ENCODE peak calls at places on chromosome 9, in six cellular contexts. One of them, this sample, is unnamed.

GRCh38 chr9:76732341-76732958 is 31.8 kb upstream of the PCA3 start:
- DNase-seq in IMR-90: no peak
- DNase-seq in A549: no peak
- DNase-seq in HepG2: no peak
- DNase-seq in SK-N-SH: no peak
- DNase-seq in GM12878: no peak
- DNase-seq in this sample: no peak

GRCh38 chr9:122420315-122420714 is 49.5 kb downstream of the PTGS1 start:
- DNase-seq in IMR-90: no peak
- DNase-seq in A549: no peak
- DNase-seq in HepG2: no peak
- DNase-seq in SK-N-SH: no peak
- DNase-seq in GM12878: no peak
- DNase-seq in this sample: no peak

GRCh38 chr9:37994639-37995347 is 74.2 kb downstream of the SHB start:
- DNase-seq in IMR-90: peak
- DNase-seq in A549: no peak
- DNase-seq in HepG2: no peak
- DNase-seq in SK-N-SH: peak
- DNase-seq in GM12878: peak
- DNase-seq in this sample: no peak

GRCh38 chr9:135939351-135940265 is 21.6 kb downstream of the UBAC1 start:
- DNase-seq in IMR-90: no peak
- DNase-seq in A549: no peak
- DNase-seq in HepG2: no peak
- DNase-seq in SK-N-SH: no peak
- DNase-seq in GM12878: no peak
- DNase-seq in this sample: no peak

GRCh38 chr9:104279535-104280215 is 185.6 kb downstream of the SMC2 start:
- DNase-seq in IMR-90: no peak
- DNase-seq in A549: no peak
- DNase-seq in HepG2: no peak
- DNase-seq in SK-N-SH: no peak
- DNase-seq in GM12878: no peak
- DNase-seq in this sample: no peak

GRCh38 chr9:134837529-134837928 is 43.1 kb upstream of the FCN2 start:
- DNase-seq in IMR-90: peak
- DNase-seq in A549: no peak
- DNase-seq in HepG2: no peak
- DNase-seq in SK-N-SH: no peak
- DNase-seq in GM12878: no peak
- DNase-seq in this sample: no peak

GRCh38 chr9:137837345-137838278 is 40.0 kb upstream of the CACNA1B start:
- DNase-seq in IMR-90: no peak
- DNase-seq in A549: no peak
- DNase-seq in HepG2: no peak
- DNase-seq in SK-N-SH: peak
- DNase-seq in GM12878: no peak
- DNase-seq in this sample: no peak

GRCh38 chr9:77960356-77961153 is 71.1 kb downstream of the GNAQ start:
- DNase-seq in IMR-90: no peak
- DNase-seq in A549: no peak
- DNase-seq in HepG2: no peak
- DNase-seq in SK-N-SH: no peak
- DNase-seq in GM12878: no peak
- DNase-seq in this sample: peak

GRCh38 chr9:87441251-87441650 is 56.4 kb upstream of the DAPK1 start:
- DNase-seq in IMR-90: peak
- DNase-seq in A549: no peak
- DNase-seq in HepG2: no peak
- DNase-seq in SK-N-SH: no peak
- DNase-seq in GM12878: no peak
- DNase-seq in this sample: no peak

GRCh38 chr9:91392435-91392834 is 30.7 kb upstream of the AUH start:
- DNase-seq in IMR-90: no peak
- DNase-seq in A549: no peak
- DNase-seq in HepG2: no peak
- DNase-seq in SK-N-SH: no peak
- DNase-seq in GM12878: no peak
- DNase-seq in this sample: no peak

GRCh38 chr9:128503870-128504269 is 649 bp upstream of the GLE1 start:
- DNase-seq in IMR-90: no peak
- DNase-seq in A549: no peak
- DNase-seq in HepG2: no peak
- DNase-seq in SK-N-SH: peak
- DNase-seq in GM12878: no peak
- DNase-seq in this sample: peak

DNA sequence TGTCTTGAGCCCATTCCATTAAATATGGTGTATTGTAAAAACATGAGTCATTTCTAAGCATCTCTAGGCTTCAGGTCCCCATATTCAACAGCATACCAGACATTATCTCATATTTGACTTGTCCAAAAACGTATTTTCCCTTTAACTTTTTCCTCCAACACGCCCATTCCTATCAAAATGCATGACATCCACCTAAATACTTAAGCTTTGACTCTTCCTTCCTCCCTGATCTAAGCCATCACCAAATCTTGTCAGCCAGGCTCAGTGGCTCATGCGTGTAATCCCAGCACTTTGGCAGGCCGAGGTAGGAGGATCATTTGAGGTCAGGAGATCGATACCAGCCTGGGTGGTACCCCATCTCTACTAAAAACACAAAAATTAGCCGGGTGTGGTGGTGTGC is 23.9 kb downstream of the VCP start:
- DNase-seq in IMR-90: no peak
- DNase-seq in A549: no peak
- DNase-seq in HepG2: no peak
- DNase-seq in SK-N-SH: no peak
- DNase-seq in GM12878: no peak
- DNase-seq in this sample: no peak
- TF ChIP-seq SMC3 in IMR-90: no peak
- TF ChIP-seq SMC3 in A549: no peak
- TF ChIP-seq SMC3 in HepG2: no peak
- TF ChIP-seq SMC3 in SK-N-SH: no peak
- TF ChIP-seq SMC3 in GM12878: no peak
- TF ChIP-seq SMC3 in this sample: no peak

GRCh38 chr9:14428781-14429230 is 114.9 kb upstream of the NFIB start:
- DNase-seq in IMR-90: peak
- DNase-seq in A549: peak
- DNase-seq in HepG2: peak
- DNase-seq in SK-N-SH: peak
- DNase-seq in GM12878: no peak
- DNase-seq in this sample: peak
- TF ChIP-seq SMC3 in IMR-90: peak
- TF ChIP-seq SMC3 in A549: peak
- TF ChIP-seq SMC3 in HepG2: peak
- TF ChIP-seq SMC3 in SK-N-SH: peak
- TF ChIP-seq SMC3 in GM12878: peak
- TF ChIP-seq SMC3 in this sample: peak

GRCh38 chr9:96100385-96100978 is 201.5 kb downstream of the HSD17B3 start:
- DNase-seq in IMR-90: no peak
- DNase-seq in A549: no peak
- DNase-seq in HepG2: no peak
- DNase-seq in SK-N-SH: no peak
- DNase-seq in GM12878: no peak
- DNase-seq in this sample: no peak
- TF ChIP-seq SMC3 in IMR-90: no peak
- TF ChIP-seq SMC3 in A549: no peak
- TF ChIP-seq SMC3 in HepG2: no peak
- TF ChIP-seq SMC3 in SK-N-SH: no peak
- TF ChIP-seq SMC3 in GM12878: no peak
- TF ChIP-seq SMC3 in this sample: no peak

GRCh38 chr9:130425741-130426466 is 18.9 kb upstream of the ASS1 start:
- DNase-seq in IMR-90: no peak
- DNase-seq in A549: no peak
- DNase-seq in HepG2: no peak
- DNase-seq in SK-N-SH: no peak
- DNase-seq in GM12878: no peak
- DNase-seq in this sample: no peak

GRCh38 chr9:130428096-130428665 is 16.6 kb upstream of the ASS1 start:
- DNase-seq in IMR-90: no peak
- DNase-seq in A549: no peak
- DNase-seq in HepG2: no peak
- DNase-seq in SK-N-SH: no peak
- DNase-seq in GM12878: no peak
- DNase-seq in this sample: peak

GRCh38 chr9:130426467-130426773 is 18.3 kb upstream of the ASS1 start:
- DNase-seq in IMR-90: no peak
- DNase-seq in A549: no peak
- DNase-seq in HepG2: no peak
- DNase-seq in SK-N-SH: no peak
- DNase-seq in GM12878: no peak
- DNase-seq in this sample: no peak

GRCh38 chr9:130427326-130427725 is 17.4 kb upstream of the ASS1 start:
- DNase-seq in IMR-90: no peak
- DNase-seq in A549: no peak
- DNase-seq in HepG2: no peak
- DNase-seq in SK-N-SH: no peak
- DNase-seq in GM12878: no peak
- DNase-seq in this sample: no peak

DNA sequence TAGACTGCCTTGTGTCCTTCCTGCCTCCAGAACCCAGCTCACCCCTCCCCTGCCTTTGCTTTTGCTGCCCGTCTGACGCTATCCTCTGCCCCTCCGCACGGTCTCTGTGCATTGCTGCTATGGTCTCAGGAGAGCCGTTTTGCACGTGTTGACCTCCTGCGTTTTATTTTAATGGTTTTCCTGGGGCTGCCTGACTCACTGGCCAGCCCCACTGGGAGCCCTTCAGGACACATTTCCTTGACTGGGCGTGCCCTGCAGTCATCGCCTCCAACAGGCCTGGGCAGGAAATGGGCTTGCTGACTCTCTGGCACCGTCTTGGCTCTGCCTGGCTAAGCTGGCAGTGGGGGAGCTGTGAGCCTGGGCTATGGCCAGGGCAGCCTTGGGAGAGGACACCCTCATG is 17.9 kb upstream of the ASS1 start:
- DNase-seq in IMR-90: peak
- DNase-seq in A549: peak
- DNase-seq in HepG2: no peak
- DNase-seq in SK-N-SH: no peak
- DNase-seq in GM12878: no peak
- DNase-seq in this sample: no peak
- TF ChIP-seq SMC3 in IMR-90: no peak
- TF ChIP-seq SMC3 in A549: no peak
- TF ChIP-seq SMC3 in HepG2: no peak
- TF ChIP-seq SMC3 in SK-N-SH: no peak
- TF ChIP-seq SMC3 in GM12878: no peak
- TF ChIP-seq SMC3 in this sample: no peak

GRCh38 chr9:69580582-69580945 is 91.6 kb downstream of the APBA1 start:
- DNase-seq in IMR-90: no peak
- DNase-seq in A549: no peak
- DNase-seq in HepG2: no peak
- DNase-seq in SK-N-SH: no peak
- DNase-seq in GM12878: no peak
- DNase-seq in this sample: no peak
- TF ChIP-seq SMC3 in IMR-90: no peak
- TF ChIP-seq SMC3 in A549: no peak
- TF ChIP-seq SMC3 in HepG2: no peak
- TF ChIP-seq SMC3 in SK-N-SH: no peak
- TF ChIP-seq SMC3 in GM12878: no peak
- TF ChIP-seq SMC3 in this sample: no peak

GRCh38 chr9:1759901-1760300 is 255.2 kb upstream of the SMARCA2 start:
- DNase-seq in IMR-90: no peak
- DNase-seq in A549: no peak
- DNase-seq in HepG2: no peak
- DNase-seq in SK-N-SH: no peak
- DNase-seq in GM12878: no peak
- DNase-seq in this sample: no peak

GRCh38 chr9:1761807-1762206 is 253.3 kb upstream of the SMARCA2 start:
- DNase-seq in IMR-90: no peak
- DNase-seq in A549: no peak
- DNase-seq in HepG2: no peak
- DNase-seq in SK-N-SH: no peak
- DNase-seq in GM12878: no peak
- DNase-seq in this sample: no peak

DNA sequence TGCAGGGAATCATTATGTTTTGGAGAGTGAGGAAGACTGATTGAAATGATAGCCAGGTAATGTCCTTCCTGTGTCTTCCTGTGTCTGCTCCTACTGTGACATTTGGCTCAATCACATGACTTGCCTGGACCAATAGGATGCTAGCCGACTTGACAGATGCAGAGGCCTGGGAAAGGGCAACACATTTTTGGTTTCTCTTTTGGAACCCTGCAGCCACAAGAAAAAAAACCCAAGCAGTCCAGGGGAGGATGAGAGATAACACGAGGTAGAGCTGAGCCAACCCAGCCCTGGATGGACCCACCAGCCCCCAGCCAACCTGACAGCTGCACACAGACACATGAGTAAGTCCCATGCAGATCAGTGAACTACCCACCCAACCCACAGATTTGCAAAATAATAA is 256.1 kb upstream of the SMARCA2 start:
- DNase-seq in IMR-90: no peak
- DNase-seq in A549: peak
- DNase-seq in HepG2: no peak
- DNase-seq in SK-N-SH: no peak
- DNase-seq in GM12878: peak
- DNase-seq in this sample: no peak
- TF ChIP-seq SMC3 in IMR-90: no peak
- TF ChIP-seq SMC3 in A549: no peak
- TF ChIP-seq SMC3 in HepG2: no peak
- TF ChIP-seq SMC3 in SK-N-SH: no peak
- TF ChIP-seq SMC3 in GM12878: no peak
- TF ChIP-seq SMC3 in this sample: no peak

GRCh38 chr9:126357074-126357473 is 30.4 kb downstream of the MVB12B start:
- DNase-seq in IMR-90: no peak
- DNase-seq in A549: no peak
- DNase-seq in HepG2: no peak
- DNase-seq in SK-N-SH: no peak
- DNase-seq in GM12878: no peak
- DNase-seq in this sample: no peak
- TF ChIP-seq SMC3 in IMR-90: no peak
- TF ChIP-seq SMC3 in A549: no peak
- TF ChIP-seq SMC3 in HepG2: no peak
- TF ChIP-seq SMC3 in SK-N-SH: no peak
- TF ChIP-seq SMC3 in GM12878: no peak
- TF ChIP-seq SMC3 in this sample: no peak

This sample was measured in K562.